ENCODE peak calls at places on chromosomes 13 and 19, in four cellular contexts. Y is PC-9, U is GM23248, V is OCI-LY7. N is an unnamed sample. For H3K4me1, the result is how much of the 10 kb centered on the place peaks cover.

GRCh38 chr13:99959538-99960230 is 11.9 kb downstream of the ZIC5 start:
- DNase-seq in Y (no peak), U (peak), V (no peak), N (no peak)

GRCh38 chr19:2524840-2525723 is 49.2 kb downstream of the GADD45B start:
- DNase-seq in Y (peak), U (peak), V (no peak), N (peak)

GRCh38 chr13:39056018-39056417 is 17.8 kb downstream of the NHLRC3 start:
- DNase-seq in Y (no peak), U (no peak), V (no peak), N (no peak)

GRCh38 chr13:44899967-44900366 is 89.3 kb downstream of the NUFIP1 start:
- DNase-seq in Y (no peak), U (no peak), V (no peak), N (no peak)

GRCh38 chr19:39582891-39583625 is 19.3 kb upstream of the LGALS13 start:
- DNase-seq in Y (no peak), U (no peak), V (no peak), N (no peak)

GRCh38 chr19:10211071-10211470 is 16.3 kb upstream of the DNMT1 start:
- DNase-seq in Y (peak), U (no peak), V (no peak), N (no peak)

GRCh38 chr13:18952225-18953016 is 229.2 kb downstream of the TUBA3C start:
- DNase-seq in Y (no peak), U (no peak), V (no peak), N (no peak)

GRCh38 chr13:99033814-99034213 is 56.0 kb upstream of the DOCK9 start:
- DNase-seq in Y (no peak), U (peak), V (peak), N (peak)

GRCh38 chr13:28564030-28564429 is 69.1 kb upstream of the FLT1 start:
- DNase-seq in Y (peak), U (no peak), V (no peak), N (no peak)

GRCh38 chr13:110360598-110360997 is 53.5 kb downstream of the COL4A2 start:
- DNase-seq in Y (no peak), U (no peak), V (no peak), N (no peak)

GRCh38 chr13:21385710-21386109 is 73.4 kb downstream of the ZDHHC20 start:
- DNase-seq in Y (no peak), U (no peak), V (no peak), N (no peak)

GRCh38 chr13:87677043-87677333 is 5.8 kb downstream of the SLITRK5 start:
- DNase-seq in Y (no peak), U (no peak), V (no peak), N (peak)
- H3K4me2 ChIP-seq in Y (no peak), U (no peak), V (peak), N (peak)

GRCh38 chr13:102854675-102855074 is 8.8 kb downstream of the ERCC5 start:
- DNase-seq in Y (no peak), U (no peak), V (no peak), N (no peak)
- H3K4me1 ChIP-seq in Y (under half), U (under half), V (under half), N (under half)

GRCh38 chr19:36772341-36773222 is at the start of gene ZNF850:
- DNase-seq in Y (peak), U (peak), V (peak), N (peak)

GRCh38 chr19:36771275-36772231 is 1.1 kb downstream of the ZNF850 start:
- DNase-seq in Y (peak), U (peak), V (peak), N (peak)

GRCh38 chr19:36773223-36773579 is 594 bp upstream of the ZNF850 start:
- DNase-seq in Y (no peak), U (no peak), V (no peak), N (no peak)

DNA sequence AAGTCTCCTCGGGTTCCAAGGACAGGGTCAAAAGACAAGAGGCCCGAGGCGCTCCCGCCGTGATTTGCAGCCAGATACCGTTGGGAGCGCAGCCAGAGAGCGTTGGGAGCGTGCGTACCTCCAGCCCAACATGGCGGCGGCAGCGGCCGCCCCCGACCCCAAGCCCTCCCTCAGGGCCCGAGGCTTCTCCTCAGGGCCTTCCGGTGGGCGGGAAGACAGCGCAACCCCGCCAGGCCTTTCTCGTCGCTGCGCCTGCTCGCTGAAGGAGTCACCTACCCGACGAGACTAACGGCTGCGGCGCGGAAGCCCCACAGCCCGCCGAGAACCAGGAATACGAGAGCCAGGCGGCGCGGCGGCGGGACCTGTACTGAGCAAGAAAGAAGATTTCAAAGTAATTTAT is 3.2 kb upstream of the ZNF850 start:
- DNase-seq in Y (no peak), U (no peak), V (no peak), N (no peak)
- H2AFZ ChIP-seq in Y (no peak), U (peak), V (no peak), N (no peak)

GRCh38 chr13:49314344-49314882 is 66.7 kb downstream of the CDADC1 start:
- DNase-seq in Y (no peak), U (peak), V (no peak), N (no peak)
- H3K4me2 ChIP-seq in Y (peak), U (peak), V (no peak), N (peak)

GRCh38 chr13:113202912-113203311 is 5.6 kb downstream of the PCID2 start:
- DNase-seq in Y (peak), U (peak), V (no peak), N (no peak)

GRCh38 chr13:113205428-113205931 is 3.0 kb downstream of the PCID2 start:
- DNase-seq in Y (peak), U (peak), V (no peak), N (no peak)

GRCh38 chr13:113203507-113204377 is 4.7 kb downstream of the PCID2 start:
- DNase-seq in Y (peak), U (no peak), V (no peak), N (peak)

GRCh38 chr13:113207890-113208423 is 512 bp downstream of the PCID2 start:
- DNase-seq in Y (peak), U (peak), V (no peak), N (peak)

GRCh38 chr13:113204378-113204734 is 4.1 kb downstream of the PCID2 start:
- DNase-seq in Y (peak), U (no peak), V (no peak), N (no peak)
- H3K4me1 ChIP-seq in Y (under half), U (under half), V (under half), N (under half)

DNA sequence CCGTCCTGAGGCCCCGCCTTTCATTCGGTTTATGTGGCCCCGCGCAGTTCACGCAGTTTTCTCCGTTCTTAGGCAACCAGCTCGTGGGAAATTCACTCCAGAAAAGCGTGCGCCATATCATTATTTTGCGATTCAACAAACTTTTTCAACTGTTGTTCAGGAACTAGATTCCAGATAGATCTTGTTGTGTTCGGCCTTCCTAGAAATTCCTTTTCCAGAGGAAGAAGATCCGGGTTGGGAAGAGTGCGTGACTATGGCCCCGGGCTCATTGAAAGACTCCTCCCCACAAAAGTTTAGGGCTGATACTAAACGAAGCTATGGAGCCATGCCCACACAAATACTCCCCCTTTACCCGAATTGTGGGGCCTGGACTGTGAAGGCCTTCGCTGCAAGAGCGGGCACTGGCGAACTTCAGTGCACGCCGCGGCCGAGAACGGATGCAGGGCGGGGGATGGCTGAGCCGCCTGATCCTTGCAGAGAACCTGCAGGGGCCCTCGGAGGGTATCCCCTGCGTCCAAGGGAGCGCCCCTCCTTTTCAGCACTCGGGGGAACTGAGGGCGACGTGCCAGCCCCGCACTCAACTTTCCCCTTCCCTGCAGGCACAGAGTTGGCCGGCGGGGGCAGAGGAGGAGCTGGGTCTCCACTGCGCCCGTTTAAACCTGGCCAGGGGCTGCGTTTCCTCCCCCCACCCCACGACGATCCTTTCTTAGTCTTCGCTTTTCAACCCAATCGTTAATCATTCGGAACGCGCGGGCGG is 904 bp upstream of the SOX1 start:
- DNase-seq in Y (no peak), U (no peak), V (no peak), N (no peak)
- H2AFZ ChIP-seq in Y (no peak), U (no peak), V (no peak), N (no peak)

GRCh38 chr19:55145241-55145640 is 3.8 kb downstream of the TNNT1 start:
- DNase-seq in Y (no peak), U (no peak), V (no peak), N (no peak)
- H3K4me2 ChIP-seq in Y (peak), U (no peak), V (peak), N (no peak)

GRCh38 chr13:97249797-97250495 is 27.8 kb downstream of the MBNL2 start:
- DNase-seq in Y (no peak), U (no peak), V (no peak), N (no peak)
- H3K4me1 ChIP-seq in Y (under half), U (half or more), V (under half), N (under half)

DNA sequence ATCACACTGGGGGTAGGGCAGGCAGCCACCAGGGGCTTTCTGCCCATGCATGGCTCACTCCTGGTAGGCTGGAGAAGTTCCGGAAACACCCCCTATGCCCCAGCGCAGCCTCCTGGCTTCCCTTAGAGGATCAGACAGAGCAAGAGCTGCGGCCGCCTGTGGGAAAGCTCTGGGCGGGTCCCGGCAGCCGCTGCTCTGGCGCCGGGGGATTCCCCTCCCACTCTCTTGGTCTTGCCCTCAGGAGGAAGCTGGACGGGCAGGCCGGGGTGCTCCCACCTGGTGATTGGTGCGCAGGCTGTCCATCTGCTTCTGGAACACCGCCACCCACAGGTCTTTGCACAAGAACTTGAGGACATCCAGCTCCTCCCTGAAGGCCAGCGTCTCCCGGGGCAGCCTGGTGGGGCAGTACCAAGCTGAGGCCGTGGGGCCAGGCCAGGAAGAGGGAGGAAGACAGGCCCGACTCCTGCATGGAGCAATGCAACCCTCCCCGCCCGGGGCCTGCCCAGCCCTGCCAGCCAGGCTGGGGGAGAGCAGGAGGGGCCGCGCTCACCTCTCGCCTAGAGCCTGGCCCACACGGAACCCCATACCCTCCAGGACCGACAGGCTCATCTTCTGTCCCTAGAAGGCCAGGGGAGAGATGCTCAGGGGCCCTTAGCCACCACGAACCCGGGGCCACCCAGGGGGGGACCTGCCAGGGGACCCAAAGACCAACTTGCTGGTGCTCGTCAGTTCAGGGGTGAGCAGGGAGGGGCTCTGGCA is 4.0 kb upstream of the NKPD1 start:
- DNase-seq in Y (peak), U (peak), V (peak), N (peak)
- H2AFZ ChIP-seq in Y (no peak), U (peak), V (no peak), N (no peak)

N was measured in hepatocyte.